ENCODE peak calls at places on chromosomes 3 and 15, in ten cellular contexts. One of them, this sample, is unnamed.

GRCh38 chr3:52345521-52346110 is 29.5 kb downstream of the DNAH1 start:
- DNase-seq in stimulated activated CD4-positive, alpha-beta T cell treated with anti-CD3 and anti-CD28 coated beads, Interleukin-2, amount 100 ng/mL, for 48 hours: no peak
- DNase-seq in right cardiac atrium: no peak
- DNase-seq in T-helper 22 cell: no peak
- DNase-seq in GF-D8: no peak
- DNase-seq in colonic mucosa: no peak
- DNase-seq in right lobe of liver: no peak
- DNase-seq in stimulated activated CD8-positive, alpha-beta memory T cell treated with anti-CD3 and anti-CD28 coated beads, Interleukin-12 subunit alpha, Interleukin-12 subunit beta, amount 100 ng/mL, for 1 hour: no peak
- DNase-seq in brain microvascular endothelial cell: no peak
- DNase-seq in T-cell: no peak
- DNase-seq in this sample: no peak

GRCh38 chr15:70522323-70522966 is 240.9 kb downstream of the UACA start:
- DNase-seq in brain microvascular endothelial cell: no peak
- DNase-seq in T-cell: no peak
- DNase-seq in right lobe of liver: no peak
- DNase-seq in T-helper 22 cell: no peak
- DNase-seq in GF-D8: no peak
- DNase-seq in stimulated activated CD4-positive, alpha-beta T cell treated with anti-CD3 and anti-CD28 coated beads, Interleukin-2, amount 100 ng/mL, for 48 hours: no peak
- DNase-seq in colonic mucosa: no peak
- DNase-seq in right cardiac atrium: no peak
- DNase-seq in stimulated activated CD8-positive, alpha-beta memory T cell treated with anti-CD3 and anti-CD28 coated beads, Interleukin-12 subunit alpha, Interleukin-12 subunit beta, amount 100 ng/mL, for 1 hour: no peak
- DNase-seq in this sample: no peak

GRCh38 chr3:106157411-106157810 is 288.6 kb upstream of the CBLB start:
- DNase-seq in right cardiac atrium: no peak
- DNase-seq in T-cell: no peak
- DNase-seq in right lobe of liver: no peak
- DNase-seq in stimulated activated CD8-positive, alpha-beta memory T cell treated with anti-CD3 and anti-CD28 coated beads, Interleukin-12 subunit alpha, Interleukin-12 subunit beta, amount 100 ng/mL, for 1 hour: no peak
- DNase-seq in stimulated activated CD4-positive, alpha-beta T cell treated with anti-CD3 and anti-CD28 coated beads, Interleukin-2, amount 100 ng/mL, for 48 hours: no peak
- DNase-seq in colonic mucosa: peak
- DNase-seq in T-helper 22 cell: no peak
- DNase-seq in brain microvascular endothelial cell: no peak
- DNase-seq in GF-D8: no peak
- DNase-seq in this sample: no peak

GRCh38 chr3:47762233-47762632 is 19.5 kb downstream of the SMARCC1 start:
- DNase-seq in brain microvascular endothelial cell: no peak
- DNase-seq in colonic mucosa: no peak
- DNase-seq in right lobe of liver: no peak
- DNase-seq in stimulated activated CD4-positive, alpha-beta T cell treated with anti-CD3 and anti-CD28 coated beads, Interleukin-2, amount 100 ng/mL, for 48 hours: no peak
- DNase-seq in T-cell: no peak
- DNase-seq in T-helper 22 cell: no peak
- DNase-seq in GF-D8: no peak
- DNase-seq in stimulated activated CD8-positive, alpha-beta memory T cell treated with anti-CD3 and anti-CD28 coated beads, Interleukin-12 subunit alpha, Interleukin-12 subunit beta, amount 100 ng/mL, for 1 hour: no peak
- DNase-seq in right cardiac atrium: no peak
- DNase-seq in this sample: peak

GRCh38 chr3:11131371-11131770 is 22.9 kb upstream of the HRH1 start:
- DNase-seq in stimulated activated CD8-positive, alpha-beta memory T cell treated with anti-CD3 and anti-CD28 coated beads, Interleukin-12 subunit alpha, Interleukin-12 subunit beta, amount 100 ng/mL, for 1 hour: no peak
- DNase-seq in T-cell: no peak
- DNase-seq in right lobe of liver: no peak
- DNase-seq in stimulated activated CD4-positive, alpha-beta T cell treated with anti-CD3 and anti-CD28 coated beads, Interleukin-2, amount 100 ng/mL, for 48 hours: no peak
- DNase-seq in right cardiac atrium: no peak
- DNase-seq in GF-D8: no peak
- DNase-seq in T-helper 22 cell: no peak
- DNase-seq in brain microvascular endothelial cell: no peak
- DNase-seq in colonic mucosa: no peak
- DNase-seq in this sample: peak

GRCh38 chr3:141477224-141477623 is 9.6 kb upstream of the RASA2 start:
- DNase-seq in GF-D8: no peak
- DNase-seq in T-cell: no peak
- DNase-seq in stimulated activated CD8-positive, alpha-beta memory T cell treated with anti-CD3 and anti-CD28 coated beads, Interleukin-12 subunit alpha, Interleukin-12 subunit beta, amount 100 ng/mL, for 1 hour: no peak
- DNase-seq in colonic mucosa: no peak
- DNase-seq in brain microvascular endothelial cell: peak
- DNase-seq in right lobe of liver: no peak
- DNase-seq in T-helper 22 cell: no peak
- DNase-seq in right cardiac atrium: no peak
- DNase-seq in stimulated activated CD4-positive, alpha-beta T cell treated with anti-CD3 and anti-CD28 coated beads, Interleukin-2, amount 100 ng/mL, for 48 hours: no peak
- DNase-seq in this sample: peak

GRCh38 chr3:48475188-48475587 is 28.7 kb downstream of the ATRIP start:
- DNase-seq in right cardiac atrium: no peak
- DNase-seq in T-cell: no peak
- DNase-seq in stimulated activated CD4-positive, alpha-beta T cell treated with anti-CD3 and anti-CD28 coated beads, Interleukin-2, amount 100 ng/mL, for 48 hours: no peak
- DNase-seq in colonic mucosa: no peak
- DNase-seq in T-helper 22 cell: no peak
- DNase-seq in brain microvascular endothelial cell: no peak
- DNase-seq in GF-D8: no peak
- DNase-seq in right lobe of liver: no peak
- DNase-seq in stimulated activated CD8-positive, alpha-beta memory T cell treated with anti-CD3 and anti-CD28 coated beads, Interleukin-12 subunit alpha, Interleukin-12 subunit beta, amount 100 ng/mL, for 1 hour: no peak
- DNase-seq in this sample: no peak

GRCh38 chr15:29678504-29679034 is 143.7 kb downstream of the TJP1 start:
- DNase-seq in brain microvascular endothelial cell: no peak
- DNase-seq in right cardiac atrium: no peak
- DNase-seq in T-helper 22 cell: no peak
- DNase-seq in T-cell: no peak
- DNase-seq in GF-D8: no peak
- DNase-seq in stimulated activated CD4-positive, alpha-beta T cell treated with anti-CD3 and anti-CD28 coated beads, Interleukin-2, amount 100 ng/mL, for 48 hours: no peak
- DNase-seq in stimulated activated CD8-positive, alpha-beta memory T cell treated with anti-CD3 and anti-CD28 coated beads, Interleukin-12 subunit alpha, Interleukin-12 subunit beta, amount 100 ng/mL, for 1 hour: no peak
- DNase-seq in right lobe of liver: no peak
- DNase-seq in colonic mucosa: no peak
- DNase-seq in this sample: no peak

GRCh38 chr3:61877359-61877770 is 316.0 kb downstream of the PTPRG start:
- DNase-seq in brain microvascular endothelial cell: no peak
- DNase-seq in T-helper 22 cell: no peak
- DNase-seq in T-cell: no peak
- DNase-seq in stimulated activated CD4-positive, alpha-beta T cell treated with anti-CD3 and anti-CD28 coated beads, Interleukin-2, amount 100 ng/mL, for 48 hours: no peak
- DNase-seq in right lobe of liver: no peak
- DNase-seq in GF-D8: no peak
- DNase-seq in right cardiac atrium: no peak
- DNase-seq in stimulated activated CD8-positive, alpha-beta memory T cell treated with anti-CD3 and anti-CD28 coated beads, Interleukin-12 subunit alpha, Interleukin-12 subunit beta, amount 100 ng/mL, for 1 hour: no peak
- DNase-seq in colonic mucosa: no peak
- DNase-seq in this sample: peak

GRCh38 chr3:141436180-141436579 is 50.6 kb upstream of the RASA2 start:
- DNase-seq in T-helper 22 cell: no peak
- DNase-seq in right cardiac atrium: no peak
- DNase-seq in T-cell: no peak
- DNase-seq in stimulated activated CD4-positive, alpha-beta T cell treated with anti-CD3 and anti-CD28 coated beads, Interleukin-2, amount 100 ng/mL, for 48 hours: no peak
- DNase-seq in colonic mucosa: no peak
- DNase-seq in GF-D8: no peak
- DNase-seq in stimulated activated CD8-positive, alpha-beta memory T cell treated with anti-CD3 and anti-CD28 coated beads, Interleukin-12 subunit alpha, Interleukin-12 subunit beta, amount 100 ng/mL, for 1 hour: no peak
- DNase-seq in brain microvascular endothelial cell: no peak
- DNase-seq in right lobe of liver: peak
- DNase-seq in this sample: no peak

GRCh38 chr3:16665282-16665741 is 60.1 kb upstream of the DAZL start:
- DNase-seq in T-helper 22 cell: no peak
- DNase-seq in stimulated activated CD4-positive, alpha-beta T cell treated with anti-CD3 and anti-CD28 coated beads, Interleukin-2, amount 100 ng/mL, for 48 hours: no peak
- DNase-seq in right cardiac atrium: no peak
- DNase-seq in stimulated activated CD8-positive, alpha-beta memory T cell treated with anti-CD3 and anti-CD28 coated beads, Interleukin-12 subunit alpha, Interleukin-12 subunit beta, amount 100 ng/mL, for 1 hour: no peak
- DNase-seq in right lobe of liver: no peak
- DNase-seq in T-cell: no peak
- DNase-seq in colonic mucosa: peak
- DNase-seq in GF-D8: no peak
- DNase-seq in brain microvascular endothelial cell: peak
- DNase-seq in this sample: no peak

GRCh38 chr3:4741404-4742307 is 237.6 kb upstream of the BHLHE40 start:
- DNase-seq in stimulated activated CD4-positive, alpha-beta T cell treated with anti-CD3 and anti-CD28 coated beads, Interleukin-2, amount 100 ng/mL, for 48 hours: no peak
- DNase-seq in T-cell: no peak
- DNase-seq in stimulated activated CD8-positive, alpha-beta memory T cell treated with anti-CD3 and anti-CD28 coated beads, Interleukin-12 subunit alpha, Interleukin-12 subunit beta, amount 100 ng/mL, for 1 hour: no peak
- DNase-seq in right lobe of liver: peak
- DNase-seq in brain microvascular endothelial cell: peak
- DNase-seq in T-helper 22 cell: no peak
- DNase-seq in colonic mucosa: peak
- DNase-seq in GF-D8: peak
- DNase-seq in right cardiac atrium: peak
- DNase-seq in this sample: peak

GRCh38 chr3:12049675-12050074 is 45.5 kb downstream of the SYN2 start:
- DNase-seq in right lobe of liver: no peak
- DNase-seq in T-helper 22 cell: no peak
- DNase-seq in brain microvascular endothelial cell: no peak
- DNase-seq in colonic mucosa: no peak
- DNase-seq in stimulated activated CD4-positive, alpha-beta T cell treated with anti-CD3 and anti-CD28 coated beads, Interleukin-2, amount 100 ng/mL, for 48 hours: no peak
- DNase-seq in stimulated activated CD8-positive, alpha-beta memory T cell treated with anti-CD3 and anti-CD28 coated beads, Interleukin-12 subunit alpha, Interleukin-12 subunit beta, amount 100 ng/mL, for 1 hour: no peak
- DNase-seq in T-cell: no peak
- DNase-seq in GF-D8: no peak
- DNase-seq in right cardiac atrium: no peak
- DNase-seq in this sample: no peak

GRCh38 chr15:33125883-33126535 is 68.5 kb downstream of the FMN1 start:
- DNase-seq in colonic mucosa: no peak
- DNase-seq in T-helper 22 cell: no peak
- DNase-seq in right cardiac atrium: no peak
- DNase-seq in right lobe of liver: no peak
- DNase-seq in T-cell: peak
- DNase-seq in brain microvascular endothelial cell: no peak
- DNase-seq in stimulated activated CD4-positive, alpha-beta T cell treated with anti-CD3 and anti-CD28 coated beads, Interleukin-2, amount 100 ng/mL, for 48 hours: no peak
- DNase-seq in GF-D8: no peak
- DNase-seq in stimulated activated CD8-positive, alpha-beta memory T cell treated with anti-CD3 and anti-CD28 coated beads, Interleukin-12 subunit alpha, Interleukin-12 subunit beta, amount 100 ng/mL, for 1 hour: no peak
- DNase-seq in this sample: no peak

GRCh38 chr3:194046995-194047681 is 88.8 kb upstream of the HES1 start:
- DNase-seq in T-helper 22 cell: no peak
- DNase-seq in stimulated activated CD8-positive, alpha-beta memory T cell treated with anti-CD3 and anti-CD28 coated beads, Interleukin-12 subunit alpha, Interleukin-12 subunit beta, amount 100 ng/mL, for 1 hour: no peak
- DNase-seq in colonic mucosa: peak
- DNase-seq in brain microvascular endothelial cell: no peak
- DNase-seq in right lobe of liver: peak
- DNase-seq in T-cell: no peak
- DNase-seq in right cardiac atrium: peak
- DNase-seq in stimulated activated CD4-positive, alpha-beta T cell treated with anti-CD3 and anti-CD28 coated beads, Interleukin-2, amount 100 ng/mL, for 48 hours: no peak
- DNase-seq in GF-D8: peak
- DNase-seq in this sample: no peak

GRCh38 chr3:17845026-17845425 is 102.6 kb upstream of the TBC1D5 start:
- DNase-seq in GF-D8: no peak
- DNase-seq in stimulated activated CD4-positive, alpha-beta T cell treated with anti-CD3 and anti-CD28 coated beads, Interleukin-2, amount 100 ng/mL, for 48 hours: no peak
- DNase-seq in brain microvascular endothelial cell: no peak
- DNase-seq in right cardiac atrium: peak
- DNase-seq in T-cell: no peak
- DNase-seq in T-helper 22 cell: no peak
- DNase-seq in colonic mucosa: no peak
- DNase-seq in right lobe of liver: no peak
- DNase-seq in stimulated activated CD8-positive, alpha-beta memory T cell treated with anti-CD3 and anti-CD28 coated beads, Interleukin-12 subunit alpha, Interleukin-12 subunit beta, amount 100 ng/mL, for 1 hour: no peak
- DNase-seq in this sample: no peak

GRCh38 chr15:33068531-33068990 is 126.0 kb downstream of the FMN1 start:
- DNase-seq in right cardiac atrium: peak
- DNase-seq in stimulated activated CD4-positive, alpha-beta T cell treated with anti-CD3 and anti-CD28 coated beads, Interleukin-2, amount 100 ng/mL, for 48 hours: no peak
- DNase-seq in GF-D8: no peak
- DNase-seq in T-helper 22 cell: no peak
- DNase-seq in colonic mucosa: peak
- DNase-seq in T-cell: no peak
- DNase-seq in brain microvascular endothelial cell: no peak
- DNase-seq in stimulated activated CD8-positive, alpha-beta memory T cell treated with anti-CD3 and anti-CD28 coated beads, Interleukin-12 subunit alpha, Interleukin-12 subunit beta, amount 100 ng/mL, for 1 hour: no peak
- DNase-seq in right lobe of liver: no peak
- DNase-seq in this sample: peak

GRCh38 chr15:38683382-38684242 is 119.0 kb upstream of the RASGRP1 start:
- DNase-seq in brain microvascular endothelial cell: peak
- DNase-seq in T-cell: peak
- DNase-seq in colonic mucosa: peak
- DNase-seq in stimulated activated CD4-positive, alpha-beta T cell treated with anti-CD3 and anti-CD28 coated beads, Interleukin-2, amount 100 ng/mL, for 48 hours: peak
- DNase-seq in right lobe of liver: no peak
- DNase-seq in right cardiac atrium: peak
- DNase-seq in stimulated activated CD8-positive, alpha-beta memory T cell treated with anti-CD3 and anti-CD28 coated beads, Interleukin-12 subunit alpha, Interleukin-12 subunit beta, amount 100 ng/mL, for 1 hour: peak
- DNase-seq in T-helper 22 cell: peak
- DNase-seq in GF-D8: no peak
- DNase-seq in this sample: peak

GRCh38 chr3:33377931-33378330 is 62.3 kb downstream of the UBP1 start:
- DNase-seq in right cardiac atrium: no peak
- DNase-seq in colonic mucosa: no peak
- DNase-seq in right lobe of liver: no peak
- DNase-seq in T-cell: no peak
- DNase-seq in stimulated activated CD4-positive, alpha-beta T cell treated with anti-CD3 and anti-CD28 coated beads, Interleukin-2, amount 100 ng/mL, for 48 hours: no peak
- DNase-seq in T-helper 22 cell: no peak
- DNase-seq in brain microvascular endothelial cell: peak
- DNase-seq in GF-D8: no peak
- DNase-seq in stimulated activated CD8-positive, alpha-beta memory T cell treated with anti-CD3 and anti-CD28 coated beads, Interleukin-12 subunit alpha, Interleukin-12 subunit beta, amount 100 ng/mL, for 1 hour: no peak
- DNase-seq in this sample: peak

GRCh38 chr3:190294030-190294429 is 28.2 kb downstream of the CLDN1 start:
- DNase-seq in stimulated activated CD8-positive, alpha-beta memory T cell treated with anti-CD3 and anti-CD28 coated beads, Interleukin-12 subunit alpha, Interleukin-12 subunit beta, amount 100 ng/mL, for 1 hour: no peak
- DNase-seq in T-helper 22 cell: no peak
- DNase-seq in GF-D8: no peak
- DNase-seq in T-cell: no peak
- DNase-seq in colonic mucosa: no peak
- DNase-seq in right lobe of liver: no peak
- DNase-seq in brain microvascular endothelial cell: no peak
- DNase-seq in stimulated activated CD4-positive, alpha-beta T cell treated with anti-CD3 and anti-CD28 coated beads, Interleukin-2, amount 100 ng/mL, for 48 hours: no peak
- DNase-seq in right cardiac atrium: no peak
- DNase-seq in this sample: no peak

GRCh38 chr3:129344540-129345220 is 66.0 kb downstream of the HMCES start:
- DNase-seq in GF-D8: no peak
- DNase-seq in colonic mucosa: no peak
- DNase-seq in stimulated activated CD8-positive, alpha-beta memory T cell treated with anti-CD3 and anti-CD28 coated beads, Interleukin-12 subunit alpha, Interleukin-12 subunit beta, amount 100 ng/mL, for 1 hour: no peak
- DNase-seq in stimulated activated CD4-positive, alpha-beta T cell treated with anti-CD3 and anti-CD28 coated beads, Interleukin-2, amount 100 ng/mL, for 48 hours: no peak
- DNase-seq in T-cell: no peak
- DNase-seq in right cardiac atrium: no peak
- DNase-seq in brain microvascular endothelial cell: no peak
- DNase-seq in right lobe of liver: no peak
- DNase-seq in T-helper 22 cell: no peak
- DNase-seq in this sample: no peak

GRCh38 chr3:44954962-44955361 is 21.0 kb downstream of the ZDHHC3 start:
- DNase-seq in right lobe of liver: no peak
- DNase-seq in right cardiac atrium: no peak
- DNase-seq in stimulated activated CD8-positive, alpha-beta memory T cell treated with anti-CD3 and anti-CD28 coated beads, Interleukin-12 subunit alpha, Interleukin-12 subunit beta, amount 100 ng/mL, for 1 hour: no peak
- DNase-seq in stimulated activated CD4-positive, alpha-beta T cell treated with anti-CD3 and anti-CD28 coated beads, Interleukin-2, amount 100 ng/mL, for 48 hours: no peak
- DNase-seq in T-cell: no peak
- DNase-seq in brain microvascular endothelial cell: no peak
- DNase-seq in GF-D8: peak
- DNase-seq in colonic mucosa: no peak
- DNase-seq in T-helper 22 cell: no peak
- DNase-seq in this sample: no peak

GRCh38 chr3:198113219-198114053 is 153.4 kb downstream of the LMLN start:
- DNase-seq in GF-D8: no peak
- DNase-seq in T-helper 22 cell: no peak
- DNase-seq in colonic mucosa: no peak
- DNase-seq in stimulated activated CD8-positive, alpha-beta memory T cell treated with anti-CD3 and anti-CD28 coated beads, Interleukin-12 subunit alpha, Interleukin-12 subunit beta, amount 100 ng/mL, for 1 hour: no peak
- DNase-seq in stimulated activated CD4-positive, alpha-beta T cell treated with anti-CD3 and anti-CD28 coated beads, Interleukin-2, amount 100 ng/mL, for 48 hours: no peak
- DNase-seq in right cardiac atrium: peak
- DNase-seq in T-cell: no peak
- DNase-seq in right lobe of liver: peak
- DNase-seq in brain microvascular endothelial cell: peak
- DNase-seq in this sample: no peak

GRCh38 chr3:149003653-149004305 is 12.4 kb downstream of the GYG1 start:
- DNase-seq in T-helper 22 cell: no peak
- DNase-seq in colonic mucosa: no peak
- DNase-seq in T-cell: no peak
- DNase-seq in brain microvascular endothelial cell: no peak
- DNase-seq in right cardiac atrium: no peak
- DNase-seq in stimulated activated CD8-positive, alpha-beta memory T cell treated with anti-CD3 and anti-CD28 coated beads, Interleukin-12 subunit alpha, Interleukin-12 subunit beta, amount 100 ng/mL, for 1 hour: no peak
- DNase-seq in right lobe of liver: no peak
- DNase-seq in GF-D8: no peak
- DNase-seq in stimulated activated CD4-positive, alpha-beta T cell treated with anti-CD3 and anti-CD28 coated beads, Interleukin-2, amount 100 ng/mL, for 48 hours: no peak
- DNase-seq in this sample: no peak

GRCh38 chr15:77825546-77825945 is 192.8 kb upstream of the LINGO1 start:
- DNase-seq in stimulated activated CD8-positive, alpha-beta memory T cell treated with anti-CD3 and anti-CD28 coated beads, Interleukin-12 subunit alpha, Interleukin-12 subunit beta, amount 100 ng/mL, for 1 hour: no peak
- DNase-seq in T-cell: no peak
- DNase-seq in colonic mucosa: no peak
- DNase-seq in stimulated activated CD4-positive, alpha-beta T cell treated with anti-CD3 and anti-CD28 coated beads, Interleukin-2, amount 100 ng/mL, for 48 hours: no peak
- DNase-seq in T-helper 22 cell: no peak
- DNase-seq in GF-D8: no peak
- DNase-seq in brain microvascular endothelial cell: no peak
- DNase-seq in right lobe of liver: peak
- DNase-seq in right cardiac atrium: no peak
- DNase-seq in this sample: no peak

GRCh38 chr3:128448491-128448890 is 18.2 kb downstream of the DNAJB8 start:
- DNase-seq in stimulated activated CD4-positive, alpha-beta T cell treated with anti-CD3 and anti-CD28 coated beads, Interleukin-2, amount 100 ng/mL, for 48 hours: no peak
- DNase-seq in colonic mucosa: no peak
- DNase-seq in T-cell: peak
- DNase-seq in right lobe of liver: no peak
- DNase-seq in right cardiac atrium: peak
- DNase-seq in stimulated activated CD8-positive, alpha-beta memory T cell treated with anti-CD3 and anti-CD28 coated beads, Interleukin-12 subunit alpha, Interleukin-12 subunit beta, amount 100 ng/mL, for 1 hour: no peak
- DNase-seq in brain microvascular endothelial cell: no peak
- DNase-seq in T-helper 22 cell: no peak
- DNase-seq in GF-D8: no peak
- DNase-seq in this sample: no peak

GRCh38 chr3:99846472-99846871 is 28.8 kb downstream of the CMSS1 start:
- DNase-seq in T-cell: no peak
- DNase-seq in stimulated activated CD8-positive, alpha-beta memory T cell treated with anti-CD3 and anti-CD28 coated beads, Interleukin-12 subunit alpha, Interleukin-12 subunit beta, amount 100 ng/mL, for 1 hour: no peak
- DNase-seq in right cardiac atrium: no peak
- DNase-seq in stimulated activated CD4-positive, alpha-beta T cell treated with anti-CD3 and anti-CD28 coated beads, Interleukin-2, amount 100 ng/mL, for 48 hours: no peak
- DNase-seq in right lobe of liver: no peak
- DNase-seq in colonic mucosa: no peak
- DNase-seq in T-helper 22 cell: no peak
- DNase-seq in GF-D8: peak
- DNase-seq in brain microvascular endothelial cell: peak
- DNase-seq in this sample: no peak

GRCh38 chr3:46692566-46692983 is 904 bp downstream of the ALS2CL start:
- DNase-seq in stimulated activated CD4-positive, alpha-beta T cell treated with anti-CD3 and anti-CD28 coated beads, Interleukin-2, amount 100 ng/mL, for 48 hours: no peak
- DNase-seq in GF-D8: no peak
- DNase-seq in colonic mucosa: peak
- DNase-seq in T-cell: no peak
- DNase-seq in T-helper 22 cell: no peak
- DNase-seq in right cardiac atrium: no peak
- DNase-seq in brain microvascular endothelial cell: no peak
- DNase-seq in stimulated activated CD8-positive, alpha-beta memory T cell treated with anti-CD3 and anti-CD28 coated beads, Interleukin-12 subunit alpha, Interleukin-12 subunit beta, amount 100 ng/mL, for 1 hour: no peak
- DNase-seq in right lobe of liver: peak
- DNase-seq in this sample: peak

This sample was measured in kidney glomerular epithelial cell.